ENCODE peak calls at places on chromosome 9, in eight cellular contexts. U is hippocampal formation, T is foreskin fibroblast, V is B cell, Q is heart left ventricle, B is HS-27A, L is T-helper 2 cell, S is astrocyte of the spinal cord. D is an unnamed sample.

GRCh38 chr9:137410891-137411249 is 12.1 kb downstream of the EXD3 start:
- DNase-seq in T (no peak), U (no peak), V (no peak), L (no peak), S (no peak), B (no peak), Q (no peak), D (no peak)

GRCh38 chr9:12775373-12775962 is 648 bp downstream of the LURAP1L start:
- DNase-seq in B (no peak), U (no peak), S (peak), V (no peak), L (no peak), T (peak), Q (no peak), D (no peak)

GRCh38 chr9:130292104-130292503 is 26.5 kb downstream of the HMCN2 start:
- DNase-seq in T (peak), Q (peak), V (no peak), B (no peak), S (no peak), U (no peak), L (no peak), D (no peak)

GRCh38 chr9:111483419-111483861 is 743 bp downstream of the ECPAS start:
- DNase-seq in Q (no peak), S (peak), B (no peak), T (peak), U (peak), V (peak), L (peak), D (peak)

GRCh38 chr9:121156263-121156731 is 45.4 kb downstream of the RAB14 start:
- DNase-seq in V (peak), T (peak), U (no peak), B (peak), L (no peak), S (peak), Q (no peak), D (no peak)

GRCh38 chr9:73152953-73153352 is 1.3 kb downstream of the ANXA1 start:
- DNase-seq in U (no peak), B (no peak), V (no peak), S (no peak), L (no peak), T (peak), Q (no peak), D (no peak)

GRCh38 chr9:91134608-91135007 is 227.1 kb downstream of the AUH start:
- DNase-seq in V (no peak), L (no peak), T (no peak), Q (no peak), B (no peak), S (no peak), U (no peak), D (no peak)

GRCh38 chr9:134132208-134132870 is 3.5 kb upstream of the WDR5 start:
- DNase-seq in L (no peak), U (no peak), Q (no peak), S (no peak), V (no peak), B (no peak), T (no peak), D (no peak)

GRCh38 chr9:124830593-124830992 is 22.7 kb upstream of the WDR38 start:
- DNase-seq in V (no peak), U (no peak), B (no peak), S (no peak), Q (no peak), L (no peak), T (no peak), D (no peak)

GRCh38 chr9:87337335-87338074 is 160.2 kb upstream of the DAPK1 start:
- DNase-seq in S (peak), B (no peak), L (no peak), T (peak), Q (no peak), U (no peak), V (no peak), D (no peak)

GRCh38 chr9:91746904-91747303 is 203.1 kb downstream of the ROR2 start:
- DNase-seq in B (peak), U (no peak), S (no peak), T (peak), L (no peak), Q (no peak), V (no peak), D (no peak)

GRCh38 chr9:127937046-127937382 is 640 bp downstream of the DPM2 start:
- DNase-seq in B (no peak), S (no peak), T (no peak), Q (no peak), L (no peak), V (no peak), U (no peak), D (no peak)

GRCh38 chr9:121884057-121884512 is 209.0 kb downstream of the TTLL11 start:
- DNase-seq in S (peak), L (no peak), Q (no peak), B (no peak), T (no peak), U (peak), V (no peak), D (no peak)

GRCh38 chr9:119157196-119157595 is 212.0 kb downstream of the BRINP1 start:
- DNase-seq in Q (no peak), U (no peak), T (no peak), V (no peak), L (no peak), S (no peak), B (no peak), D (no peak)

GRCh38 chr9:2967779-2968178 is 123.9 kb upstream of the PUM3 start:
- DNase-seq in Q (no peak), L (no peak), B (no peak), V (no peak), T (peak), S (no peak), U (no peak), D (no peak)

GRCh38 chr9:21919377-21920362 is 74.5 kb downstream of the CDKN2A start:
- DNase-seq in T (peak), L (no peak), U (no peak), V (no peak), B (peak), S (peak), Q (no peak), D (no peak)

GRCh38 chr9:133995012-133995896 is 3.1 kb upstream of the VAV2 start:
- DNase-seq in V (no peak), Q (no peak), B (no peak), L (no peak), U (no peak), S (no peak), T (peak), D (no peak)

GRCh38 chr9:110351009-110351467 is 13.4 kb upstream of the TXNDC8 start:
- DNase-seq in T (peak), S (peak), B (peak), L (no peak), U (no peak), V (no peak), Q (no peak), D (no peak)

GRCh38 chr9:99351647-99352046 is 129.6 kb downstream of the SEC61B start:
- DNase-seq in L (no peak), B (no peak), S (no peak), V (no peak), Q (no peak), T (no peak), U (no peak), D (no peak)

GRCh38 chr9:84254972-84255371 is 85.6 kb downstream of the SLC28A3 start:
- DNase-seq in B (no peak), Q (no peak), L (no peak), T (no peak), U (no peak), V (no peak), S (no peak), D (no peak)

GRCh38 chr9:77583366-77583626 is 64.8 kb downstream of the GNA14 start:
- DNase-seq in V (no peak), B (no peak), U (no peak), T (no peak), L (no peak), Q (no peak), S (no peak), D (no peak)

GRCh38 chr9:110559869-110560268 is 19.7 kb downstream of the SVEP1 start:
- DNase-seq in V (no peak), Q (no peak), B (no peak), U (no peak), T (peak), L (no peak), S (no peak), D (no peak)

GRCh38 chr9:137382444-137382727 is 40.6 kb downstream of the EXD3 start:
- DNase-seq in S (no peak), V (no peak), U (no peak), B (no peak), L (no peak), Q (peak), T (no peak), D (no peak)

GRCh38 chr9:68919666-68920065 is 94.2 kb downstream of the PRKACG start:
- DNase-seq in T (no peak), B (no peak), Q (no peak), U (no peak), L (no peak), V (no peak), S (no peak), D (no peak)

GRCh38 chr9:98861881-98862501 is 54.5 kb downstream of the GALNT12 start:
- DNase-seq in V (no peak), L (no peak), U (no peak), T (peak), Q (peak), S (peak), B (no peak), D (no peak)